ENCODE peak calls at places on chromosomes 6 and 20, in six cellular contexts. U is A549, I is IMR-90, Z is GM12878, C is SK-N-SH, A is K562. T is an unnamed sample.

GRCh38 chr20:47230811-47231256 is 125.7 kb downstream of the ZMYND8 start:
- DNase-seq in I (peak; percentile 57), C (no peak), A (no peak), U (no peak), Z (no peak), T (no peak)

GRCh38 chr6:73180718-73181619 is 44.3 kb downstream of the KHDC1L start:
- DNase-seq in U (peak; percentile 55), I (peak; percentile 84), Z (peak; percentile 53), C (peak; percentile 56), A (peak; percentile 30), T (peak; percentile 39)

GRCh38 chr6:161161889-161162624 is 111.8 kb downstream of the AGPAT4 start:
- DNase-seq in U (no peak), A (no peak), Z (no peak), I (peak; percentile 59), C (no peak), T (no peak)

GRCh38 chr20:5073154-5074049 is 46.4 kb downstream of the PCNA start:
- DNase-seq in U (peak; percentile 97), Z (no peak), A (no peak), I (peak; percentile 22), C (peak; percentile 30), T (peak; percentile 87)

GRCh38 chr20:63064745-63065711 is 58.3 kb upstream of the BHLHE23 start:
- DNase-seq in Z (no peak), U (no peak), I (no peak), A (no peak), C (no peak), T (no peak)

GRCh38 chr6:17268114-17268513 is 13.0 kb upstream of the RBM24 start:
- DNase-seq in Z (no peak), U (no peak), I (peak; percentile 34), C (no peak), A (no peak), T (no peak)

GRCh38 chr6:148147431-148147830 is 195.2 kb upstream of the SASH1 start:
- DNase-seq in I (no peak), A (no peak), C (no peak), U (no peak), Z (no peak), T (no peak)

GRCh38 chr20:62609170-62609786 is 33.0 kb upstream of the SLCO4A1 start:
- DNase-seq in A (no peak), I (no peak), U (no peak), C (no peak), Z (no peak), T (no peak)

GRCh38 chr6:121590438-121590837 is 155.0 kb downstream of the GJA1 start:
- DNase-seq in C (no peak), A (no peak), I (peak; percentile 72), U (peak; percentile 21), Z (no peak), T (no peak)

GRCh38 chr20:59248031-59248684 is 52.3 kb upstream of the EDN3 start:
- DNase-seq in I (no peak), U (no peak), C (no peak), Z (no peak), A (no peak), T (no peak)

GRCh38 chr6:167401525-167402194 is 76.8 kb downstream of the TTLL2 start:
- DNase-seq in U (no peak), I (no peak), C (no peak), Z (no peak), A (no peak), T (no peak)

GRCh38 chr6:158653577-158654354 is 3.9 kb downstream of the SYTL3 start:
- DNase-seq in Z (peak; percentile 91), A (no peak), C (no peak), I (peak; percentile 72), U (no peak), T (no peak)

GRCh38 chr6:89966250-89966588 is 72.0 kb downstream of the GJA10 start:
- DNase-seq in C (peak; percentile 68), Z (no peak), U (no peak), A (no peak), I (peak; percentile 10), T (no peak)

GRCh38 chr20:38193586-38194105 is 28.6 kb upstream of the TGM2 start:
- DNase-seq in A (no peak), C (no peak), I (no peak), Z (no peak), U (no peak), T (no peak)

GRCh38 chr6:77173472-77174074 is 289.7 kb downstream of the HTR1B start:
- DNase-seq in U (peak; percentile 21), C (peak; percentile 1), A (no peak), Z (no peak), I (peak; percentile 13), T (peak; percentile 1)

GRCh38 chr6:12336121-12336971 is 46.2 kb downstream of the EDN1 start:
- DNase-seq in U (peak; percentile 64), Z (no peak), C (no peak), I (no peak), A (no peak), T (no peak)

GRCh38 chr6:43926644-43927524 is 156.9 kb downstream of the VEGFA start:
- DNase-seq in C (peak; percentile 81), U (peak; percentile 29), I (peak; percentile 92), Z (no peak), A (peak; percentile 87), T (peak; percentile 90)

GRCh38 chr20:49032455-49032854 is 13.7 kb upstream of the CSE1L start:
- DNase-seq in Z (no peak), A (no peak), U (no peak), C (no peak), I (no peak), T (no peak)

GRCh38 chr6:111981441-111981840 is 72.5 kb upstream of the CCN6 start:
- DNase-seq in A (no peak), I (no peak), U (no peak), C (no peak), Z (no peak), T (no peak)

GRCh38 chr6:74410630-74411029 is 714.6 kb downstream of the CD109 start:
- DNase-seq in I (peak; percentile 40), Z (no peak), C (no peak), U (no peak), A (no peak), T (no peak)

GRCh38 chr6:109824105-109824504 is 133.0 kb downstream of the FIG4 start:
- DNase-seq in I (no peak), Z (no peak), A (no peak), C (no peak), U (no peak), T (no peak)

GRCh38 chr20:49468412-49468811 is 14.1 kb downstream of the KCNB1 start:
- DNase-seq in U (no peak), Z (no peak), C (no peak), I (no peak), A (no peak), T (no peak)

GRCh38 chr6:41049548-41049947 is 3.5 kb upstream of the APOBEC2 start:
- DNase-seq in A (no peak), I (no peak), Z (no peak), C (no peak), U (no peak), T (no peak)

GRCh38 chr20:33291830-33292355 is 8.9 kb downstream of the BPIFB1 start:
- DNase-seq in A (peak; percentile 83), C (peak; percentile 71), U (peak; percentile 40), Z (no peak), I (no peak), T (peak; percentile 59)
- TF ChIP-seq SMC3 in A (peak; percentile 81), C (peak; percentile 17), U (no peak), Z (peak; percentile 51), I (peak; percentile 9), T (peak; percentile 98)

GRCh38 chr20:51287628-51288413 is 254.7 kb downstream of the NFATC2 start:
- DNase-seq in C (peak; percentile 36), A (no peak), U (no peak), Z (no peak), I (no peak), T (no peak)
- TF ChIP-seq SMC3 in C (no peak), A (no peak), U (no peak), Z (no peak), I (no peak), T (no peak)

GRCh38 chr20:36483919-36484808 is 57.2 kb upstream of the MYL9 start:
- DNase-seq in C (peak; percentile 63), U (no peak), I (peak; percentile 75), A (no peak), Z (no peak), T (no peak)
- TF ChIP-seq SMC3 in C (no peak), U (no peak), I (no peak), A (no peak), Z (no peak), T (no peak)

DNA sequence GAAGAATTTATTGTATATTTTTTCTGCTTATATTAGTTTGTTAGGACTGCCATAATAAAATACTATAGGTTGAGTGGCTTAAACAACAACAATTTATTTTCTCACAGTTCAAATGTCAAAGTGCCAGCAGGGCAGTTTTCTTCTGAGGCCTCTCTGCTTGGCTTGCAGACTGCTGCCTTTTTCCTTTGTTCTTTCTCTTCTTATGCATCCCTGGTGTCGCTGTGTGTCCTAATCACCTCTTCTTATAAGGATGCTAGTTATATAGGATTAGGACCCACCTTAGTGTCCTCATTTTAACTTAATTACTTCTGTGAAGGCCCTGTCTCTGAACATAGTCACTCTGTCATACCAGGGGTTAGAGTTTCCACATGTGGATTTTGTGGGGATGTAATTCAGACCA is 354.4 kb downstream of the NKAIN2 start:
- DNase-seq in U (no peak), A (no peak), Z (no peak), I (no peak), C (no peak), T (no peak)
- TF ChIP-seq SMC3 in U (no peak), A (no peak), Z (no peak), I (no peak), C (no peak), T (no peak)

DNA sequence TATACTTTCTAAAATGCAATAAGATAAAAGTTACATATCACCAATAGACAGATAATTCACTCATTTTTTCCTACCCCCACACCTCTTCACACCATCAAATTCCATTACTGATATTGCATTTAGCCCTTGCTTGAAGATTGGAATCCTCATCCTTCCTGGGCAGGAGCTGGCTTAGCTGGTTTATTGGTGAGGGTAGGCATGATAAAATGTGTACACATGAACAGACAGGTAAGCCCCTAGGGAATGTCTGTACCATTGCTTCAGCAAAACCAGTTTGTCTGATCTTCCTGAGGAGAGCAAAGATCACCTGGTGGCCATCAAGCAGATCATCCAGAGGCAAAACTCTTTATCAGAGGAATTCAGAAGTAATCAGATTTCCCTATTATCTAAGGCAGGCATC is 6.8 kb upstream of the FABP7 start:
- DNase-seq in U (no peak), Z (no peak), A (no peak), C (no peak), I (no peak), T (no peak)
- TF ChIP-seq SMC3 in U (no peak), Z (no peak), A (no peak), C (no peak), I (no peak), T (no peak)

GRCh38 chr6:138869343-138869742 is 73.5 kb downstream of the ECT2L start:
- DNase-seq in I (no peak), U (no peak), A (no peak), C (no peak), Z (no peak), T (no peak)
- TF ChIP-seq SMC3 in I (no peak), U (no peak), A (no peak), C (no peak), Z (no peak), T (no peak)

GRCh38 chr6:137233561-137234504 is 14.6 kb upstream of the IFNGR1 start:
- DNase-seq in U (peak; percentile 83), I (peak; percentile 91), A (no peak), C (no peak), Z (no peak), T (peak; percentile 58)
- TF ChIP-seq SMC3 in U (no peak), I (no peak), A (no peak), C (no peak), Z (no peak), T (no peak)